ENCODE peak calls at places on chromosome 6, in eight cellular contexts. G is NCI-H1105 treated with DMSO at 0.1 percent for 48 hours, E is NCI-H1694 treated with DMSO at 0.1 percent for 48 hours, W is germinal center, U is NCI-H460, V is pancreas, B is fibroblast of mammary gland, Q is OCI-LY7. C is an unnamed sample.

GRCh38 chr6:28658475-28659249 is 133.0 kb downstream of the GPX5 start:
- DNase-seq in B (no peak), U (no peak), G (no peak), V (no peak), W (no peak), E (no peak), Q (peak), C (no peak)

GRCh38 chr6:146028835-146029572 is at the start of gene GRM1:
- DNase-seq in Q (no peak), B (no peak), V (no peak), W (no peak), G (no peak), E (no peak), U (no peak), C (peak)

GRCh38 chr6:47360388-47360787 is 50.7 kb upstream of the TNFRSF21 start:
- DNase-seq in U (no peak), V (no peak), E (peak), G (no peak), W (peak), B (no peak), Q (peak), C (no peak)

GRCh38 chr6:170221753-170222400 is 69.0 kb downstream of the DLL1 start:
- DNase-seq in U (no peak), B (no peak), V (no peak), Q (no peak), W (no peak), E (peak), G (no peak), C (no peak)

GRCh38 chr6:108133594-108134179 is 32.1 kb upstream of the NR2E1 start:
- DNase-seq in E (peak), U (peak), B (peak), V (peak), Q (no peak), G (peak), W (peak), C (peak)

GRCh38 chr6:12348530-12349511 is 58.7 kb downstream of the EDN1 start:
- DNase-seq in G (no peak), U (peak), E (no peak), W (no peak), Q (no peak), B (peak), V (no peak), C (no peak)

GRCh38 chr6:139409026-139409425 is 34.6 kb upstream of the CITED2 start:
- DNase-seq in G (no peak), U (no peak), E (no peak), V (no peak), B (peak), W (no peak), Q (no peak), C (no peak)

GRCh38 chr6:6842301-6842700 is 253.8 kb downstream of the LY86 start:
- DNase-seq in W (no peak), Q (no peak), V (no peak), E (no peak), B (no peak), U (no peak), G (no peak), C (no peak)

GRCh38 chr6:54846243-54846856 is at the start of gene FAM83B:
- DNase-seq in E (no peak), Q (no peak), U (no peak), V (peak), B (no peak), W (no peak), G (peak), C (no peak)

GRCh38 chr6:107670792-107671199 is 153.3 kb downstream of the SCML4 start:
- DNase-seq in G (no peak), V (no peak), E (no peak), Q (peak), U (no peak), W (peak), B (peak), C (peak)

GRCh38 chr6:11538049-11538798 is 675 bp downstream of the TMEM170B start:
- DNase-seq in W (peak), B (no peak), G (peak), Q (peak), V (peak), U (no peak), E (no peak), C (peak)

GRCh38 chr6:139443226-139444112 is 69.0 kb upstream of the CITED2 start:
- DNase-seq in G (no peak), W (no peak), B (peak), Q (no peak), V (no peak), U (no peak), E (no peak), C (no peak)

GRCh38 chr6:39947611-39948068 is 13.4 kb upstream of the MOCS1 start:
- DNase-seq in V (no peak), W (no peak), E (no peak), Q (no peak), B (no peak), G (no peak), U (no peak), C (no peak)

GRCh38 chr6:3442444-3443220 is 14.2 kb downstream of the SLC22A23 start:
- DNase-seq in V (no peak), B (peak), Q (no peak), G (no peak), E (no peak), U (no peak), W (no peak), C (no peak)

GRCh38 chr6:80154160-80154559 is 47.7 kb downstream of the BCKDHB start:
- DNase-seq in G (no peak), W (no peak), V (no peak), E (no peak), B (no peak), U (no peak), Q (no peak), C (no peak)

GRCh38 chr6:170438861-170439260 is 114.2 kb downstream of the PSMB1 start:
- DNase-seq in V (no peak), U (no peak), W (no peak), B (no peak), Q (no peak), G (no peak), E (no peak), C (no peak)

GRCh38 chr6:55260181-55260580 is 67.1 kb upstream of the GFRAL start:
- DNase-seq in Q (no peak), B (no peak), V (no peak), W (no peak), U (no peak), E (no peak), G (no peak), C (no peak)

GRCh38 chr6:52306972-52307849 is 22.7 kb upstream of the MCM3 start:
- DNase-seq in G (no peak), Q (no peak), W (no peak), E (no peak), U (no peak), B (no peak), V (no peak), C (no peak)

GRCh38 chr6:169381988-169382387 is 128.3 kb upstream of the THBS2 start:
- DNase-seq in B (no peak), E (no peak), Q (no peak), W (no peak), U (no peak), V (no peak), G (no peak), C (no peak)

GRCh38 chr6:108844135-108844534 is 4.1 kb upstream of the ARMC2 start:
- DNase-seq in Q (no peak), B (no peak), W (no peak), U (no peak), E (no peak), G (no peak), V (no peak), C (no peak)

GRCh38 chr6:11750682-11751081 is 27.9 kb downstream of the ADTRP start:
- DNase-seq in G (no peak), B (no peak), U (no peak), Q (no peak), V (no peak), W (no peak), E (no peak), C (no peak)

GRCh38 chr6:56079761-56080540 is 167.4 kb downstream of the COL21A1 start:
- DNase-seq in V (no peak), W (no peak), B (no peak), G (no peak), E (no peak), U (no peak), Q (no peak), C (no peak)

GRCh38 chr6:11315743-11316437 is 83.4 kb upstream of the NEDD9 start:
- DNase-seq in U (peak), Q (no peak), E (no peak), W (no peak), V (no peak), B (peak), G (no peak), C (no peak)

GRCh38 chr6:127198549-127198948 is 68.1 kb upstream of the RNF146 start:
- DNase-seq in Q (no peak), V (no peak), B (peak), E (no peak), G (no peak), W (no peak), U (no peak), C (no peak)

GRCh38 chr6:125220712-125221111 is 67.1 kb downstream of the TPD52L1 start:
- DNase-seq in G (no peak), V (no peak), Q (no peak), E (no peak), U (no peak), W (no peak), B (peak), C (no peak)

GRCh38 chr6:147821266-147821665 is 312.8 kb downstream of the SAMD5 start:
- DNase-seq in G (no peak), W (no peak), U (no peak), V (no peak), Q (no peak), E (no peak), B (no peak), C (no peak)

GRCh38 chr6:108521616-108522107 is 39.1 kb upstream of the FOXO3 start:
- DNase-seq in V (no peak), Q (no peak), U (no peak), B (no peak), E (no peak), W (no peak), G (no peak), C (no peak)

GRCh38 chr6:112595201-112595600 is 248.1 kb downstream of the RFPL4B start:
- DNase-seq in V (no peak), W (no peak), Q (no peak), B (no peak), U (no peak), G (no peak), E (no peak), C (no peak)

GRCh38 chr6:90035047-90035678 is 140.9 kb downstream of the GJA10 start:
- DNase-seq in E (no peak), W (no peak), Q (no peak), V (no peak), U (no peak), G (no peak), B (no peak), C (no peak)

GRCh38 chr6:55175778-55176084 is 1.4 kb downstream of the HCRTR2 start:
- DNase-seq in E (no peak), Q (no peak), B (no peak), U (no peak), G (no peak), V (no peak), W (no peak), C (no peak)

GRCh38 chr6:165025040-165025439 is 284.4 kb downstream of the C6orf118 start:
- DNase-seq in V (no peak), W (no peak), E (no peak), G (no peak), U (no peak), Q (no peak), B (no peak), C (no peak)

GRCh38 chr6:170553686-170554085 is 483 bp upstream of the TBP start:
- DNase-seq in W (peak), U (peak), Q (no peak), G (peak), E (peak), V (no peak), B (peak), C (no peak)

GRCh38 chr6:42781546-42781810 is 374 bp upstream of the BICRAL start:
- DNase-seq in V (no peak), B (peak), G (peak), W (no peak), Q (peak), U (no peak), E (no peak), C (no peak)

GRCh38 chr6:35047265-35048011 is 93.7 kb downstream of the TCP11 start:
- DNase-seq in Q (no peak), G (no peak), U (no peak), E (no peak), V (no peak), B (peak), W (no peak), C (no peak)

GRCh38 chr6:10908228-10908627 is 21.4 kb downstream of the SYCP2L start:
- DNase-seq in G (no peak), U (no peak), E (no peak), B (no peak), W (no peak), V (no peak), Q (no peak), C (no peak)

GRCh38 chr6:100001915-100002388 is 7.9 kb upstream of the MCHR2 start:
- DNase-seq in E (peak), G (peak), Q (peak), U (peak), W (peak), B (peak), V (peak), C (peak)